ENCODE peak calls at places on chromosome 7, in four cellular contexts. E is Jurkat, Clone E6-1; H is AG10803; X is D721Med. C is an unnamed sample.

GRCh38 chr7:84950836-84951235 is 236.0 kb downstream of the SEMA3D start:
- DNase-seq in E (no peak), H (no peak), X (no peak), C (peak)

GRCh38 chr7:3114917-3115316 is 71.2 kb upstream of the CARD11 start:
- DNase-seq in E (no peak), H (no peak), X (no peak), C (no peak)

GRCh38 chr7:55245271-55245723 is 119.8 kb upstream of the LANCL2 start:
- DNase-seq in E (no peak), H (peak), X (no peak), C (peak)

GRCh38 chr7:78253850-78254249 is 455.3 kb downstream of the PHTF2 start:
- DNase-seq in E (no peak), H (no peak), X (no peak), C (no peak)

GRCh38 chr7:140263277-140263676 is 86.5 kb upstream of the KDM7A start:
- DNase-seq in E (peak), H (no peak), X (no peak), C (no peak)

GRCh38 chr7:110105840-110106239 is 985.1 kb upstream of the LRRN3 start:
- DNase-seq in E (no peak), H (no peak), X (no peak), C (no peak)

GRCh38 chr7:84823530-84823929 is 363.3 kb downstream of the SEMA3D start:
- DNase-seq in E (no peak), H (no peak), X (no peak), C (no peak)

GRCh38 chr7:42240416-42240815 is 3.4 kb upstream of the GLI3 start:
- DNase-seq in E (no peak), H (no peak), X (no peak), C (no peak)

GRCh38 chr7:130996841-130997231 is 262.8 kb upstream of the KLF14 start:
- DNase-seq in E (no peak), H (no peak), X (no peak), C (peak)

GRCh38 chr7:130960208-130960988 is 226.4 kb upstream of the KLF14 start:
- DNase-seq in E (peak), H (peak), X (no peak), C (peak)

GRCh38 chr7:158559356-158559755 is 28.3 kb downstream of the PTPRN2 start:
- DNase-seq in E (no peak), H (no peak), X (no peak), C (no peak)

GRCh38 chr7:114243019-114243507 is 171.6 kb upstream of the FOXP2 start:
- DNase-seq in E (no peak), H (no peak), X (no peak), C (no peak)

GRCh38 chr7:132777419-132777818 is 201.1 kb upstream of the PLXNA4 start:
- DNase-seq in E (no peak), H (no peak), X (no peak), C (no peak)

GRCh38 chr7:28630350-28630749 is 218.0 kb downstream of the CREB5 start:
- DNase-seq in E (no peak), H (peak), X (no peak), C (no peak)

GRCh38 chr7:22587322-22587721 is 87.3 kb upstream of the STEAP1B start:
- DNase-seq in E (no peak), H (peak), X (no peak), C (no peak)

GRCh38 chr7:2802082-2802481 is 42.0 kb downstream of the GNA12 start:
- DNase-seq in E (no peak), H (no peak), X (no peak), C (no peak)

GRCh38 chr7:17444151-17444550 is 145.7 kb downstream of the AHR start:
- DNase-seq in E (no peak), H (no peak), X (no peak), C (no peak)

GRCh38 chr7:94396044-94396443 is 1.3 kb downstream of the COL1A2 start:
- DNase-seq in E (no peak), H (peak), X (no peak), C (peak)

GRCh38 chr7:106466867-106467266 is 182.1 kb upstream of the NAMPT start:
- DNase-seq in E (no peak), H (no peak), X (no peak), C (no peak)

GRCh38 chr7:2838873-2839578 is 5.1 kb downstream of the GNA12 start:
- DNase-seq in E (no peak), H (no peak), X (no peak), C (no peak)

C was measured in myocyte.